ENCODE peak calls at places on chromosome 21, in six cellular contexts. V is pancreas; J is SK-N-SH; N is CD8-positive, alpha-beta T cell; X is tibial nerve; C is fibroblast of pulmonary artery. L is an unnamed sample.

GRCh38 chr21:26169061-26169610 is 1.4 kb downstream of the APP start:
- DNase-seq in V (peak; percentile 61), J (peak; percentile 71), N (peak; percentile 34), X (peak; percentile 39), C (peak; percentile 79), L (peak; percentile 35)

GRCh38 chr21:32516729-32517649 is 68.3 kb downstream of the TCP10L start:
- DNase-seq in V (no peak), J (no peak), N (no peak), X (no peak), C (peak; percentile 99), L (no peak)

GRCh38 chr21:39014751-39015150 is 168.5 kb downstream of the PSMG1 start:
- DNase-seq in V (no peak), J (no peak), N (no peak), X (no peak), C (peak; percentile 97), L (no peak)

GRCh38 chr21:46156378-46156645 is 933 bp upstream of the FTCD start:
- DNase-seq in V (no peak), J (no peak), N (no peak), X (no peak), C (no peak), L (no peak)

GRCh38 chr21:34743831-34744230 is 75.0 kb downstream of the CLIC6 start:
- DNase-seq in V (peak; percentile 38), J (no peak), N (no peak), X (peak; percentile 78), C (peak; percentile 36), L (no peak)

GRCh38 chr21:44599264-44600029 is 950 bp upstream of the KRTAP10-7 start:
- DNase-seq in V (no peak), J (no peak), N (no peak), X (no peak), C (no peak), L (no peak)

GRCh38 chr21:45618287-45618686 is 25.2 kb upstream of the PCBP3 start:
- DNase-seq in V (no peak), J (peak; percentile 41), N (no peak), X (no peak), C (peak; percentile 74), L (no peak)

GRCh38 chr21:31900121-31900895 is 27.5 kb downstream of the HUNK start:
- DNase-seq in V (peak; percentile 86), J (no peak), N (no peak), X (no peak), C (no peak), L (no peak)

GRCh38 chr21:17461014-17461413 is 51.8 kb upstream of the CXADR start:
- DNase-seq in V (no peak), J (no peak), N (no peak), X (no peak), C (peak; percentile 90), L (no peak)

GRCh38 chr21:26715878-26716506 is 129.2 kb downstream of the ADAMTS1 start:
- DNase-seq in V (peak; percentile 27), J (peak; percentile 48), N (no peak), X (peak; percentile 52), C (peak; percentile 70), L (no peak)

GRCh38 chr21:27424601-27425000 is 457.7 kb upstream of the ADAMTS5 start:
- DNase-seq in V (no peak), J (no peak), N (no peak), X (no peak), C (peak; percentile 61), L (no peak)

GRCh38 chr21:38486221-38486620 is 12.1 kb downstream of the ERG start:
- DNase-seq in V (no peak), J (no peak), N (no peak), X (no peak), C (peak; percentile 81), L (no peak)

GRCh38 chr21:38661296-38662223 is 144.2 kb upstream of the ETS2 start:
- DNase-seq in V (no peak), J (peak; percentile 67), N (no peak), X (no peak), C (peak; percentile 39), L (no peak)

GRCh38 chr21:31425158-31425557 is 81.1 kb upstream of the TIAM1 start:
- DNase-seq in V (no peak), J (no peak), N (no peak), X (no peak), C (no peak), L (no peak)

GRCh38 chr21:26366781-26367180 is 196.2 kb upstream of the APP start:
- DNase-seq in V (no peak), J (no peak), N (no peak), X (no peak), C (no peak), L (no peak)

GRCh38 chr21:31553461-31553860 is 106.0 kb upstream of the SOD1 start:
- DNase-seq in V (no peak), J (no peak), N (no peak), X (no peak), C (no peak), L (no peak)

DNA sequence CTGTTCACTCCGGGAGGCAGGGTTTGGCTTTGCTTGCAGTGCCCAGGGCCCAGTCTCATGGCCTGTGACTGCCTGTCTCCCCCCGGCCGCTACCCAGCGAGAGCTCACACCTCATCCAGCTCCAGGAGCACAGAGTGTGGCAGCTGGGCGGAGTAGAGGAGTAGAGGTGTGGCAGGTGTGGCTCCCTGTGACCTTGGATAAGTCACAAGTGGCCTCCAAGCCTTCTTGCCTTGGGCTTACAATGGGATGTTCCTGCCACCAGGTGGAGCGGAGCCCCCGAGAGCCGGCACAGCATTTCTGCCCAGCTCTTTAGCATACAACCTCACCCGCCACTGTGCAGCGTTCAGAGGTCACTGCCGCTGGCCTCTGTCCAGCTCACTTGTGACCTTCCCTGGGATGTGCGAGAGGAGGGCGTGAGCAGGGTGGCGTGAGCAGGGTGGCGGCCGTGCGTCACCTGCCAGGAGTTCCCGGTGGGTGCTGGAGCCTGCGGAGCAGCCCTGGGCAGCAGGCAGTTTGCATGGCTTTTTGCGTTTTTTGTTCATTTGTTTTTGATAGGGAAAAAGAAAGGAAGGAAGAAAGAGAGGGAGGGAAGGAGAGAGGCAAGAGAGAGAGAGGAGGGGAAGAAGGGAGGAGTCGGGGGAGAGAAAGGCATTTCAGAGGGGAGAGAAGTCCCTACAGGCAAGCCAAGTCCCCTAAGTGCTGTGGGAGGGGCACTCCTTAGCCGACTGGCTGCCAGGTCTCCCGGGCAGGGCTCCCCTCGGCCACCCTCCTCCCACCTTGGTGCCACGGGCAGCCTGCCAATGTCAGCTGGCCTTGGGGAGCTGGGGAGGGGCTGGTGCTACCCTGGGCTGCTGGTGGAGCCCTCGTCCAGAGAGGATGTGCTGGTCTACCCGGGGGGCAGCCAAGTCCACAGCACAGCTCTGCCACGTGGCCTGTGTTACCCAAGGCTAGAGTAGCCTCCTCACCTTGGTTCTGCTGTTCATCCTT is 42.6 kb downstream of the CRYAA start:
- DNase-seq in V (peak; percentile 61), J (peak; percentile 67), N (no peak), X (peak; percentile 4), C (peak; percentile 7), L (no peak)
- TF ChIP-seq CTCF in V (peak; percentile 27), J (peak; percentile 18), N (no peak), X (peak; percentile 6), C (peak; percentile 11), L (no peak)

GRCh38 chr21:24976238-24976637 is 631.0 kb downstream of the MRPL39 start:
- DNase-seq in V (no peak), J (no peak), N (no peak), X (no peak), C (no peak), L (no peak)
- TF ChIP-seq CTCF in V (no peak), J (no peak), N (no peak), X (no peak), C (no peak), L (no peak)

DNA sequence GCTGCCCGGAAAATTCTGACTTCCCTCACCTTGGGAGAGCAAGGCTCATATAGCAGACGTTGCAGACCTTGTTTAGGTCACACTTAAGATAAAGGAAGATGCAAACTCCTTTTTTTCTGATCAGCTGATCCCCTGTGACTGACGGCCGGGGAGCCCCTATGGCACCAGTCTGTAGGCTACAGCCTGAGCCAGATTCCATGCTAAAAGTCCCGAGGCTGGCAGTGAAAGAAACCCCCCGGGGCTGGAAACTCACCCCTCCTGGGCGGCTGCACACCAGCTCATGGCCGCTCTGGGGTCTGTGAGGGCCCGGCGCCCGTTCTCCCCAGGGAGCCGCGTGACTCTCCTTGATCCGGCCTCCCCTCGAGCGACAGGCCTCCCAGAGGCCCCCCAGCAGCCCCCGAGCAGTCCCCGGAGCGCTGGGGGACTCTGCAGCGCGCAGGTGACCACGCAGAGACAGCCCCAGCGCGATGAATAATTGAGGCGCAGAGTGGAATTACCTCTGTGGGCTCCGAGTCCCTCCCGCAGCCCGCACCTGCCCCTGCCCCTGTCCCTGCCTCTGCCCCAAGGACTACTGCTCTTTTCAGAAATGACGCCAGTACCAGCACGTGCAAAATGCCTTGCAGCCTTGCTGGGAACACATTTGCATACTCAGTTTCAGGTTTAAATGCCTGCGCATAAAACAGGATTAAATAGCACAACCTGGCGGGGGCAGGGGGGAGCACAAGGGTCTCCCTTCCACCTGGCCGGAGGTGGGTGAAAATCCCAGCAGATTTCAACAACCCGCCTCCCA is 62.6 kb upstream of the CLDN14 start:
- DNase-seq in V (no peak), J (no peak), N (no peak), X (no peak), C (peak; percentile 9), L (no peak)
- TF ChIP-seq CTCF in V (no peak), J (no peak), N (no peak), X (no peak), C (no peak), L (no peak)

GRCh38 chr21:41585199-41585994 is 77.4 kb upstream of the TMPRSS2 start:
- DNase-seq in V (peak; percentile 7), J (no peak), N (no peak), X (no peak), C (no peak), L (no peak)
- TF ChIP-seq CTCF in V (no peak), J (no peak), N (no peak), X (no peak), C (no peak), L (no peak)

L was measured in CD4-positive, alpha-beta T cell.